ENCODE peak calls at places on chromosome 1, in four cellular contexts. M is dorsolateral prefrontal cortex; J is CD4-positive, alpha-beta T cell; K is tibial artery. G is an unnamed sample.

GRCh38 chr1:58823481-58824010 is 39.7 kb upstream of the JUN start:
- DNase-seq in M (no peak), J (no peak), K (no peak), G (no peak)

GRCh38 chr1:170776777-170777176 is 112.8 kb downstream of the PRRX1 start:
- DNase-seq in M (no peak), J (no peak), K (no peak), G (no peak)

GRCh38 chr1:18761948-18762905 is 97.2 kb downstream of the TAS1R2 start:
- DNase-seq in M (no peak), J (no peak), K (peak; percentile 46), G (no peak)

GRCh38 chr1:19169642-19170041 is 40.4 kb downstream of the UBR4 start:
- DNase-seq in M (no peak), J (no peak), K (no peak), G (no peak)

GRCh38 chr1:194755241-194755953 is 1569.0 kb upstream of the B3GALT2 start:
- DNase-seq in M (no peak), J (no peak), K (no peak), G (no peak)

GRCh38 chr1:225603538-225604354 is 49.2 kb downstream of the ENAH start:
- DNase-seq in M (no peak), J (no peak), K (no peak), G (no peak)

GRCh38 chr1:24683713-24684162 is 40.6 kb downstream of the SRRM1 start:
- DNase-seq in M (no peak), J (no peak), K (no peak), G (no peak)

GRCh38 chr1:244749230-244750016 is 86.0 kb upstream of the COX20 start:
- DNase-seq in M (no peak), J (no peak), K (no peak), G (peak; percentile 33)

GRCh38 chr1:28735961-28736449 is 735 bp upstream of the YTHDF2 start:
- DNase-seq in M (no peak), J (no peak), K (no peak), G (no peak)

GRCh38 chr1:147292012-147292411 is 49.5 kb downstream of the CHD1L start:
- DNase-seq in M (no peak), J (no peak), K (no peak), G (no peak)

GRCh38 chr1:174021611-174022079 is 512 bp downstream of the RC3H1 start:
- DNase-seq in M (peak; percentile 24), J (peak; percentile 11), K (peak; percentile 75), G (peak; percentile 77)

GRCh38 chr1:157025321-157025720 is 20.2 kb downstream of the ARHGEF11 start:
- DNase-seq in M (no peak), J (no peak), K (no peak), G (no peak)
- H3K27ac ChIP-seq in M (no peak overlapping the region), J (no peak overlapping the region), K (no peak overlapping the region), G (no peak overlapping the region)

GRCh38 chr1:153609585-153609907 is 3.4 kb downstream of the S100A16 start:
- DNase-seq in M (no peak), J (no peak), K (no peak), G (no peak)

GRCh38 chr1:153610334-153611023 is 2.5 kb downstream of the S100A16 start:
- DNase-seq in M (no peak), J (no peak), K (no peak), G (no peak)

GRCh38 chr1:153608089-153608672 is 4.8 kb downstream of the S100A16 start:
- DNase-seq in M (no peak), J (no peak), K (no peak), G (no peak)

GRCh38 chr1:153607381-153607780 is 5.6 kb downstream of the S100A16 start:
- DNase-seq in M (no peak), J (no peak), K (no peak), G (no peak)

DNA sequence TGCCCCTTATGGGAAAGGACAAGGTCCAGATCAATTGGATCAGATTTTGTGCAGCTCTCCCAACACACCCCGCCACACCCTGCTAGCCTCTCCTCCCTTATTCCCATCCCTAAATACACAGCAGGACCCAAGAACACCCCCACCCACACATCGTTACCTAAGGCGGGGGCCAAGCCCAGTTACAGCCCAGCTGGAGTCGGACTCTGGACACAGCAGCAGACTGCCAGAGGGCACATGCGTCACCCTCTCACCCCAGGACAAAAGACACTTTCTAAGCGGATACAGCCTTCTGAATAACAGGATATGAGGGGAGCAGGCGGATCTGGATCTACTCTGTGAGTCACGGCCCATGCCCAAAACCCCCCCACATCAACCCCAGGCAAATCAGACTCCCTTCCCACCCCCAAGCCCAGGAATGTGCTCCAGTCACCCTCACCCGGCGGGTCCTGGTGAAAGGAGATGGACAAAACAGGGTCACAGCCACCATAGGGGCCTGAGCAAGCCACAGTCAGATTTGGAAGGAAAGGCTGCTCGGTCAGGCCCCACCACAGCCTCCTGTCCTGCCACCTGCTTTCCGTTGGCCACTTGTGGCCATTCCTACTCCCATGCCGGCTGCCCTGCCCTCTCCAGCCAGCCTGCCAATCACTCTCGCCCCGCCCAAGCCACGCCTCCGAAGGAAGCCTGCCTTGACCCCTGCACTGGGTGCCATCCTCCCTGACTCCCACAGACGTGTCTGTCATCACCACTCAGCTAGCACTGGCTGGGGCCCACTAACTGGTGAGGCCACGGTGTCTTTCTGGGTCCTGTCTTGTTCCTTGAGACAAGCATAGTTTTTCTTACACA is 4.0 kb downstream of the S100A16 start:
- DNase-seq in M (peak; percentile 53), J (no peak), K (peak; percentile 82), G (peak; percentile 90)
- H3K27ac ChIP-seq in M (peak overlapping the region; percentile 94), J (no peak overlapping the region), K (peak overlapping the region; percentile 95), G (peak overlapping the region; percentile 83)

DNA sequence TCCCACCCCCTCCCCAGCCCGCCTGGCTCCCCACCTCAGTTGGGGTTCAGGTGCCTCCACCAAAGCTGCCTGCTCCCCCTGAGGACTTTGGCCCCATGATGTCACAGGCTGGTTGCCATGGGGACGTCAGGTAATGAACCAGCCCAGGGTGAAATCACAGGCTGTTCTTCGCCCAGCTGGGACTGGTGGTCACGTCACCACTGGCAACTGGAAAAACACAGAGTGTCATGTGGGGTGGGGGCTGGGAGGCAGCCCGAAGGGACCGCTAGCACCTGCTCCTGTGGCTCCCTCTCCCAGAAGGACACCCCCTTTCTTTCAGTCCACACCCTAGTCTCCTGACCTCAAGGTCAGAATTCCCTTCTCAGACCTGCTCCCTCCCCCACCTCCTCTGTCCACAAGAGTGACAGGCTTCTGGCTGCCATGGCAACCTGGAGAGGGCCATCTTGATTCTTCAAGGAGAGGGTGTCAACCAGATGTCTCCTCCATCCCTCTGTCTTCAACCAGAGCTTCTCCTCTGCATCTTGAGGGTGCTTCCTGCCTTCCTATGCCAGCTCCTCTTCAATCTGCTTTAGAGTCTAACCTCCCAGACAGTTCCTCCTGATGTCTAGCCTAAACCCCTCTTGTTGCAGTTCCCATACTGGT is 6.2 kb downstream of the FAM131C start:
- DNase-seq in M (no peak), J (no peak), K (no peak), G (no peak)
- H3K27ac ChIP-seq in M (peak overlapping the region; percentile 49), J (no peak overlapping the region), K (no peak overlapping the region), G (no peak overlapping the region)

DNA sequence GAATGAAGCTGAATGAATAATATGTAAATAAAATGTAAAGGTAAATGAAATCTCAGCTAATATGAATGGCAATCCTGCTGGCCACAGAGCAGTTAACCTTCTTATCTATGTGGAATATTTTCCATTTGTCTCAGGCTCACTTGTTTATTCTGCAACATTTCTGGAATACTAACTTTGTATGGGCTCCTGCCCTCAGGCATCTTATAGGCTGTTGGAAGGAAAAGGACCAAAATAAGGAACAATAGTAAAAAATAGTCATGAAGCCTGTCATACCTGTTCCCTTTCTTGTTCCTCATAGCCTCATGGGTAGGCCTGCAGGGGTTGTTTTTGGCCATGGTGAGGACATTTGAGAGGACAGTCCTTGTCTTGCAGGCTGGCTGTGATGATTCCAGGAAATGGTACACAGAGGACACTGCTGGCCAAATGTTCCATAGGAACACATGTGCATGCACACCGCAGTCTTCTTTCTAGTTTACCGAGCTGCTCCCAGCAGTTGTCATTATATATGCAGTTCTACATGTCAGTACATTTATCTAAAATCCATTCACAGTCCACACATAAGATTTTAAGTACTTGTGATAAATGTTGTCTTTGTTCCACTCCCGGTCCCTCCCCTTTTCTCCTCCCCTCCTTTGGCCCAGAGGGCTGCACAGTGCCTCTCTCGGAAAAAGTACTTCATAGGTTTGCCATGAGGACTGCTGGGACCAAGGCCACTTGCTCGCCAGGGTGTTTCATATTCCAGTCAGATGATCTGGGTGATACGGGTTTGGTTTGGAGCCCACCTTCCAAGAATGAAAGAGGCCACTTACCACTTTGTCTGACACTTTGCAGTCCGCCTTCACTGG is 15.2 kb upstream of the KCNQ4 start:
- DNase-seq in M (no peak), J (no peak), K (no peak), G (no peak)
- H3K27ac ChIP-seq in M (peak overlapping the region; percentile 29), J (no peak overlapping the region), K (no peak overlapping the region), G (no peak overlapping the region)

DNA sequence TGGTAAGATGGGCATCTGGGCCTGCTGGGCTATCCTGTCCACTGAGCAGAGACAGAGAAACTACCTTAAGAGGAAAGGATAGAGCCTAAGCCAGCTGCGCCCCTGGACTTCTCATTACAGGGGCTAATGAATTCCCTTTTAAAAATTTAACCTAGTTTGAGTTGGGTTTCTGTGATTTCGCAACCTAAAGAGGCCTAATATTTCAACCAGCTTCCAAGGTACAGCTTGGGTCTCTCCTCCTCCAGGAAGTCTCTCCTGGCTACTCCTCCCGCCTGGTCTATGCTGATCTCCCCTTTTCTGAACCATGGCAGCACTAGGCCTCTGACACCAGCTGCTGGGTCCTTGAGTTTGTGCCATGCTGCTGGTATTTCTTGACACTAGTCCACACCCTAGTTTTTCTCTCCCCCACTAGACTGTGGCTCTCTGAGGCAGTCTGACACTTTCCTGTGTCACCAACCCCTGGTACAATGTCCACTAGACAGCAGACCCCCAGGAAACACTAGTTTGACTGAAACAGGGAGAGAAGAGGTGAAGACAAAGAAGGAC is 29.0 kb upstream of the TCEA3 start:
- DNase-seq in M (no peak), J (no peak), K (no peak), G (no peak)
- H3K27ac ChIP-seq in M (no peak overlapping the region), J (no peak overlapping the region), K (no peak overlapping the region), G (no peak overlapping the region)

GRCh38 chr1:226632169-226632884 is 83.8 kb downstream of the STUM start:
- DNase-seq in M (no peak), J (no peak), K (peak; percentile 44), G (peak; percentile 37)

GRCh38 chr1:226631229-226632000 is 82.9 kb downstream of the STUM start:
- DNase-seq in M (no peak), J (no peak), K (peak; percentile 25), G (no peak)

GRCh38 chr1:226633541-226634155 is 85.1 kb downstream of the STUM start:
- DNase-seq in M (no peak), J (no peak), K (peak; percentile 56), G (peak; percentile 38)

GRCh38 chr1:226634156-226634588 is 85.6 kb downstream of the STUM start:
- DNase-seq in M (peak; percentile 93), J (peak; percentile 78), K (peak; percentile 88), G (peak; percentile 85)

DNA sequence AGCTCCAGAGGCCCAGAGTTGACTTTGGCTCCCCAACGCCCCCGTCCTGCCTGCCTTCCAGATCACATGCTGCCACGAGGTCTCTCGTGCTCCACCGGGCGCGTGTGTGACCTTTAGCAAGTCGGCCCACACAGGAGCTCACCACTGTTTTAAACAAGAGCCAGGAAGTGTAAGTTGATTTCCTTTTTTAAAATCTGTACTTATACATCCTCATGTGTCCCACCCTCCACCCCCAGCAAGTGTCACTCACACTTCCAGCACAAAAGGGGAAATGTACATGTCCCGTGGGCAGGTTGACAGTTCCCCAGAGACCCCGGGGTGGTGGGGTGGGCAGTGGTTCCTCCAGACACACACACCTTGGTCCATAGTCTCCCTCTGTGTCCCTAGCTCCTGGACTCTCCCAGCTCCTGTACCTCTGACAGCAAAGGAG is 84.4 kb downstream of the STUM start:
- DNase-seq in M (no peak), J (no peak), K (peak; percentile 60), G (peak; percentile 22)
- H3K27ac ChIP-seq in M (peak overlapping the region; percentile 65), J (peak overlapping the region; percentile 52), K (no peak overlapping the region), G (no peak overlapping the region)